ENCODE peak calls at places on chromosomes 16 and 17, in four cellular contexts. X, Z, Y and I are unnamed samples.

GRCh38 chr17:1628856-1629646 is 417 bp upstream of the SLC43A2 start:
- DNase-seq in Z (peak), Y (no peak), X (peak), I (peak)

GRCh38 chr16:64012166-64012565 is 1109.7 kb downstream of the CDH11 start:
- DNase-seq in Z (no peak), X (no peak), Y (no peak), I (no peak)

GRCh38 chr17:7346761-7347614 is 5.0 kb upstream of the KCTD11 start:
- DNase-seq in X (no peak), Z (no peak), Y (no peak), I (no peak)

GRCh38 chr17:35879748-35880654 is at the start of gene CCL5:
- DNase-seq in X (peak), Z (peak), Y (peak), I (peak)

GRCh38 chr16:4382795-4383357 is 11.2 kb downstream of the VASN start:
- DNase-seq in Y (no peak), X (no peak), Z (no peak), I (no peak)

GRCh38 chr17:7438050-7438614 is 1.2 kb upstream of the FGF11 start:
- DNase-seq in Z (peak), X (peak), Y (no peak), I (no peak)

GRCh38 chr17:13827118-13827517 is 225.4 kb upstream of the HS3ST3A1 start:
- DNase-seq in X (no peak), Y (no peak), Z (no peak), I (no peak)

GRCh38 chr16:15536813-15537212 is 102.4 kb downstream of the BMERB1 start:
- DNase-seq in Z (no peak), Y (no peak), X (no peak), I (no peak)

GRCh38 chr17:35944151-35944550 is 638 bp upstream of the LYZL6 start:
- DNase-seq in X (no peak), Y (no peak), Z (no peak), I (no peak)

GRCh38 chr16:73483934-73484712 is 436.2 kb upstream of the ZFHX3 start:
- DNase-seq in Z (no peak), Y (no peak), X (no peak), I (no peak)

GRCh38 chr17:36590082-36590481 is 1.6 kb upstream of the DHRS11 start:
- DNase-seq in Y (no peak), Z (peak), X (peak), I (no peak)

GRCh38 chr17:51018541-51018940 is 102.1 kb downstream of the SPAG9 start:
- DNase-seq in Y (no peak), X (no peak), Z (no peak), I (no peak)

GRCh38 chr17:82901356-82901755 is 61.5 kb upstream of the ZNF750 start:
- DNase-seq in X (no peak), Z (no peak), Y (no peak), I (no peak)

GRCh38 chr16:51418258-51418657 is 267.2 kb upstream of the SALL1 start:
- DNase-seq in Z (no peak), Y (no peak), X (no peak), I (no peak)

GRCh38 chr16:85057948-85058347 is 30.4 kb downstream of the KIAA0513 start:
- DNase-seq in X (no peak), Z (no peak), Y (peak), I (peak)

GRCh38 chr16:85822145-85822544 is 22.6 kb downstream of the COX4I1 start:
- DNase-seq in Y (no peak), X (no peak), Z (no peak), I (no peak)

GRCh38 chr17:66704858-66705257 is 130.1 kb upstream of the CACNG5 start:
- DNase-seq in X (no peak), Y (no peak), Z (no peak), I (no peak)

GRCh38 chr17:49975531-49975930 is 6.5 kb downstream of the DLX4 start:
- DNase-seq in X (no peak), Z (no peak), Y (no peak), I (no peak)

GRCh38 chr17:77011173-77012011 is 129.4 kb upstream of the SEC14L1 start:
- DNase-seq in Y (no peak), X (no peak), Z (peak), I (no peak)

GRCh38 chr17:63998050-63998720 is at the start of gene PRR29:
- DNase-seq in Z (peak), X (peak), Y (no peak), I (peak)

GRCh38 chr17:41678907-41679739 is 9.6 kb upstream of the EIF1 start:
- DNase-seq in X (peak), Y (peak), Z (peak), I (no peak)

GRCh38 chr16:4613636-4614570 is 785 bp downstream of the UBALD1 start:
- DNase-seq in X (peak), Z (peak), Y (no peak), I (peak)

GRCh38 chr17:41308251-41308917 is 725 bp downstream of the KRTAP16-1 start:
- DNase-seq in Y (peak), Z (peak), X (no peak), I (no peak)

GRCh38 chr17:19771971-19772630 is 24.0 kb upstream of the ALDH3A1 start:
- DNase-seq in Z (no peak), Y (no peak), X (no peak), I (no peak)

GRCh38 chr17:35668807-35669206 is 62.6 kb upstream of the RASL10B start:
- DNase-seq in Z (no peak), Y (no peak), X (no peak), I (no peak)

GRCh38 chr16:4260360-4260759 is 12.5 kb downstream of the TFAP4 start:
- DNase-seq in Y (no peak), X (no peak), Z (no peak), I (no peak)

GRCh38 chr17:75205793-75206163 is 299 bp downstream of the NUP85 start:
- DNase-seq in Y (no peak), X (no peak), Z (no peak), I (no peak)

GRCh38 chr17:16932156-16932555 is 39.8 kb downstream of the TNFRSF13B start:
- DNase-seq in X (no peak), Y (no peak), Z (no peak), I (no peak)

GRCh38 chr17:68820476-68820824 is 134.7 kb downstream of the ABCA8 start:
- DNase-seq in X (no peak), Y (no peak), Z (no peak), I (no peak)

GRCh38 chr16:84226026-84226425 is 13.8 kb downstream of the KCNG4 start:
- DNase-seq in Y (no peak), X (no peak), Z (no peak), I (no peak)

GRCh38 chr17:6853764-6854442 is 22.4 kb upstream of the TEKT1 start:
- DNase-seq in Z (no peak), X (no peak), Y (no peak), I (peak)

GRCh38 chr17:82216301-82217119 is 3.9 kb upstream of the CCDC57 start:
- DNase-seq in Z (peak), Y (peak), X (no peak), I (no peak)

GRCh38 chr16:78504391-78504945 is 405.0 kb downstream of the WWOX start:
- DNase-seq in Y (no peak), Z (no peak), X (no peak), I (no peak)

GRCh38 chr17:65785109-65785508 is 223.7 kb upstream of the AXIN2 start:
- DNase-seq in Z (peak), Y (no peak), X (no peak), I (no peak)

GRCh38 chr17:19024101-19025078 is 19.8 kb upstream of the FAM83G start:
- DNase-seq in X (no peak), Y (no peak), Z (no peak), I (no peak)

GRCh38 chr16:77843412-77843811 is 55.0 kb downstream of the VAT1L start:
- DNase-seq in Y (no peak), X (no peak), Z (no peak), I (no peak)

GRCh38 chr16:2950400-2950724 is 13.7 kb upstream of the KREMEN2 start:
- DNase-seq in X (no peak), Y (no peak), Z (no peak), I (no peak)

GRCh38 chr16:22672830-22673210 is 141.1 kb upstream of the HS3ST2 start:
- DNase-seq in Y (no peak), X (no peak), Z (no peak), I (no peak)
- TF ChIP-seq SPI1 in Y (no peak), X (no peak), Z (no peak), I (no peak)

DNA sequence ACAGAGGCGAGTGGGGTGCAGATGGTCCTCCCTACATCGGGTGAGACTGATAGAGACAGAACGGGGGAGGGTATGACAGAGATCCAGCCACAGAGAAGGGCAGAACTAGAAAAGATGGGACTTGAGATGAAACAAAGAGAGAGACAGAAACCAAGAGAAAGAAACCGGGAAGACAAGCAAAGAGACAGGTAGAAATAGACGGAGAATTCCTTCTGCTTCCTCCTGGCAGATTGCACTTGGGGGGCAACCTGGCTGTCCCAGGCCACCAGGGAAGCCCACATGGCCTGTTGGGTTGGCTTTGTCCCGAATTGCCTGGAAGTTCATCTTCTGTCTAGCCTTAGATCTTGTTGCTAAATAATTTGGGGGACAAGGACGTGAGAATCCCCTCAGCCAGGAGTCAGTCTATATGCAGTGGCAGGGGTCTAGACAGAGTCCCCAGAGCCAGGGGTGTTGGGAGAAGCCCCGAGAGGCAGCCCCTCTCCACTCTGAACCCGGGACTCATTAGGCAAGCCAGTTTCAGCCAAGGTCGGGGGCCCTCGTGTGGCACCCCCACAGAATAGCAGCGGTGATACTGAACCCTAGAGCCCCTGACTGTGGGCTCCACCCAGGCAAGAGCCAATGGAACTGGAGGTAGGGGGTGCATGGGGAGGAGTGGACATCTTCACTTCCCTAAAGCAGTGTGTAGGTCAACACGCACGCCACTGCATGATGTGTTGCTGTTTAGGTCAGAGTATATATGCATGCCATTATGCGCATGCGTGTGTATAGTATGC is 626 bp upstream of the TSPOAP1 start:
- DNase-seq in Y (peak), Z (peak), X (peak), I (no peak)
- TF ChIP-seq SPI1 in Y (peak), Z (peak), X (peak), I (peak)

DNA sequence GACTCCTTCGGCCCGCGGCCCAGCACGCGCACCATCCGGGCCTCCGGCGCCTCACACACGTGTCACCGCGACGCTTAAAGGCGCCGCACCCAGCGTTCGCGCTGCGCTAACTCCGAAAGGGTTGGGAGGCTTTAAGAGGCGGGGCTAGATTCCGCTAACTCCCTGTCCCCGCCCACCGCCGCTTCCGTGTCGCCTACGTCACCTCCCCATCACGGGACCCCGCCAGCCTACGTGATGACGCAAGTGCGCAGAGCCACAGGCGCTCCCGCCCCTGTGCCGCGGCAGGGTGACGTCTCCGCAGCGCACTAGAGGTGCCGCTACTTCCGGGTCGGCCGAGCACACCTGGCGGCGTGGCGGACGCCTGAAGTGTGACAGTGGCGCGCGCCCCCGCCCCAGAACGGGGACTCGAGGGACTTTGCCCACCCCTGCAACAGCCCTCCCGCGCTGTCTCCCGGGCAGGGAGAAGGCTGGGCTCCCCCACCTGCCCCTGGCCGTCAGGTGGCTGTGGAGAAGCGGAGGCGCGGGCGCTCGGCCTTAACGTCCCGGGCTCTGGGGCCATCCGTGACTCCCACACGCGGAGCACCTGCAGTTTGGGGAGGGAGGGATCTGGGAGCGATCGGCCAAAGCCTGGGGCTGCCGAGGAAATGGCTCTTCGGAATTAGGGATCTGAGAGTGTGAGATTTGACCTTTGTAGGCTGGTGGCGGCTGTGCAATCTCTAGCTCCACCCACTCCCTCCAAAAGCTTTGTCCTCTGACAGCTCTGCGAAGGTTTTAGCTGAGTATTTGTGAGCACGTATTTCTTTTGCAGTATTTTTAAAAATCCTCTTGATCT is at the start of gene USP36:
- DNase-seq in Z (peak), Y (peak), X (peak), I (peak)
- TF ChIP-seq SPI1 in Z (no peak), Y (peak), X (no peak), I (peak)

GRCh38 chr16:89858973-89859808 is 14.2 kb upstream of the TCF25 start:
- DNase-seq in Z (no peak), X (no peak), Y (no peak), I (no peak)
- TF ChIP-seq SPI1 in Z (no peak), X (no peak), Y (no peak), I (no peak)

DNA sequence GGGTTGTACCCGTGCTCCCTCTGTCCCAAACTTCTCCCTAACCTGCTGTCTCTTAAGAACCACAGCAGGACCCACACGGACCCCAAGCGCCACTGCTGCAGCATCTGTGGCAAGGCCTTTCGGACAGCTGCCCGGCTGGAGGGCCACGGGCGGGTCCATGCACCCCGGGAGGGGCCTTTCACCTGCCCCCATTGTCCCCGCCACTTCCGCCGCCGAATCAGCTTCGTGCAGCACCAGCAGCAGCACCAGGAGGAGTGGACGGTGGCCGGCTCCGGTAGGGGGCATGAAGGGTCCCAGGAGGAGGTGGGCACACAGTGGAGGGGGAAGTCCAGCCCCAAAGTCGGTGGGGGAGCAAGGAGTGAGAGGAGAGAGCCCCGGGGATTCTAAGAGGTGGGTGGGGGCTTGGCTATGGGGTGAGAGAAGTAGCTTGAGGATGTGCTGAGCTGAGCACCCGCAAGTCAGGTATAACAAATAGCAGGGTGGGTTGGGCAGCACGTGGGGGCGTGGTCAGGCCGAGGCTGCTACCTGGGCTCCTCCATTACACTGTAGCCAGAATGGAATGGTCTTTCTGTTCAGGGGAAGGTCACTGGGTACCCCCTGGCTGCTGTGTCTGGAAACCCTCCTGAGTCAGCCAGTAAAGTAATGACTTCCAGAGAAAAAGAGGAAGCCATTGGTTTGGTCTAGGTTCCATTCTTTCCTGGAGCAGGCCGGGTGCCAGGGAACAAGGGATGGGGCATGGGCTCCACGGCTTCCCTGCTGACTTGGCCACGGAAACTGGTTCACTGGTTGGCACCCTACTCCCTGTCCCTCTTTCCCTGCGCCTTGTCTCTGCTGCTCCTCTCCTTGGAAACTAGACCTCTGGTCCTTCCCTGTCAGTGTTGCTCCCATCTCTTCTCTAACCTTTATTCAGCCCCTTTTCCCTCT is 7.1 kb downstream of the PRSS53 start:
- DNase-seq in Y (no peak), Z (no peak), X (no peak), I (no peak)
- TF ChIP-seq SPI1 in Y (peak), Z (peak), X (peak), I (no peak)

GRCh38 chr16:68771922-68772681 is 35.0 kb downstream of the CDH1 start:
- DNase-seq in Z (no peak), Y (no peak), X (peak), I (no peak)
- TF ChIP-seq SPI1 in Z (no peak), Y (no peak), X (no peak), I (no peak)

GRCh38 chr16:732332-732731 is 5.4 kb downstream of the HAGHL start:
- DNase-seq in Y (no peak), Z (no peak), X (no peak), I (no peak)
- TF ChIP-seq SPI1 in Y (no peak), Z (no peak), X (no peak), I (no peak)